ENCODE peak calls at places on chromosomes 11 and 22, in nine cellular contexts. J is hypothalamus; Y is D341Med; K is stimulated activated CD4-positive, alpha-beta T cell treated with anti-CD3 and anti-CD28 coated beads, Interleukin-12 subunit alpha, Interleukin-12 subunit beta, amount 100 ng/mL, for 48 hours; X is naive thymus-derived CD8-positive, alpha-beta T cell; W is Kasumi-1; Z is GM20000; T is activated T-cell treated with anti-CD3 and anti-CD28 coated beads for 1 hour; Q is NB4. F is an unnamed sample.

GRCh38 chr11:107819361-107820014 is 39.1 kb downstream of the SLC35F2 start:
- DNase-seq in T (no peak), K (no peak), X (no peak), W (no peak), J (no peak), Q (no peak), Z (no peak), Y (no peak), F (no peak)

GRCh38 chr11:20000393-20001134 is 159.7 kb downstream of the DBX1 start:
- DNase-seq in T (no peak), Y (no peak), W (no peak), Q (no peak), J (peak), K (no peak), Z (no peak), X (no peak), F (no peak)

GRCh38 chr11:70498171-70498571 is 99.8 kb downstream of the CTTN start:
- DNase-seq in Y (no peak), W (no peak), X (no peak), Z (no peak), J (no peak), T (no peak), Q (no peak), K (no peak), F (no peak)

GRCh38 chr11:84541711-84542340 is 1085.3 kb downstream of the DLG2 start:
- DNase-seq in J (no peak), X (no peak), Y (no peak), Z (no peak), Q (no peak), T (no peak), W (no peak), K (no peak), F (no peak)

GRCh38 chr22:49169074-49169744 is 658.5 kb downstream of the BRD1 start:
- DNase-seq in Y (no peak), Z (no peak), J (no peak), Q (no peak), T (no peak), W (no peak), X (no peak), K (no peak), F (no peak)

GRCh38 chr11:93169143-93169542 is 28.6 kb downstream of the SLC36A4 start:
- DNase-seq in J (no peak), T (no peak), Y (no peak), W (no peak), K (no peak), X (no peak), Z (no peak), Q (no peak), F (no peak)

GRCh38 chr11:103789957-103790356 is 246.5 kb upstream of the DDI1 start:
- DNase-seq in Q (no peak), W (no peak), J (no peak), Z (no peak), Y (no peak), X (no peak), K (no peak), T (no peak), F (no peak)

GRCh38 chr11:1988174-1988573 is 9.5 kb downstream of the H19 start:
- DNase-seq in X (no peak), Z (no peak), Q (no peak), J (no peak), Y (no peak), W (no peak), K (no peak), T (no peak), F (no peak)